ENCODE peak calls at places on chromosomes 5 and 9, in ten cellular contexts. L, J, F, T, D, K, G, Q, C and U are unnamed samples.

GRCh38 chr5:123708074-123708806 is 196.3 kb downstream of the CSNK1G3 start:
- DNase-seq in K (no peak), T (no peak), J (peak), G (no peak), Q (peak), F (no peak), C (no peak), L (peak), D (peak), U (no peak)

GRCh38 chr5:57862471-57863282 is 380.1 kb upstream of the ACTBL2 start:
- DNase-seq in K (no peak), Q (peak), F (no peak), T (no peak), J (peak), G (no peak), D (no peak), L (no peak), C (no peak), U (no peak)

GRCh38 chr5:88729476-88730182 is 153.4 kb downstream of the MEF2C start:
- DNase-seq in F (no peak), T (peak), K (peak), J (peak), C (no peak), G (peak), Q (peak), L (peak), D (peak), U (peak)

GRCh38 chr9:78354980-78355379 is 58.1 kb downstream of the PSAT1 start:
- DNase-seq in T (no peak), Q (no peak), F (no peak), D (no peak), J (no peak), C (no peak), G (no peak), K (no peak), L (no peak), U (no peak)

GRCh38 chr5:34762321-34762871 is 76.6 kb upstream of the TTC23L start:
- DNase-seq in G (no peak), J (no peak), T (no peak), C (no peak), L (peak), F (no peak), Q (peak), D (peak), K (no peak), U (no peak)

GRCh38 chr9:135294826-135295225 is 184.8 kb upstream of the PPP1R26 start:
- DNase-seq in F (peak), L (peak), Q (no peak), J (no peak), G (no peak), K (no peak), T (no peak), C (no peak), D (peak), U (no peak)

GRCh38 chr5:4097194-4097593 is 501.6 kb downstream of the IRX1 start:
- DNase-seq in C (no peak), F (no peak), L (no peak), G (no peak), Q (no peak), T (no peak), J (no peak), K (no peak), D (no peak), U (no peak)

GRCh38 chr5:41445937-41446563 is 64.4 kb downstream of the PLCXD3 start:
- DNase-seq in J (no peak), T (no peak), Q (peak), K (no peak), L (no peak), D (no peak), F (peak), G (no peak), C (no peak), U (no peak)

GRCh38 chr9:106956971-106957370 is 94.0 kb downstream of the ZNF462 start:
- DNase-seq in F (no peak), Q (no peak), G (no peak), K (no peak), D (no peak), C (peak), J (no peak), L (no peak), T (no peak), U (no peak)

GRCh38 chr9:69027355-69028097 is 8.0 kb upstream of the FXN start:
- DNase-seq in Q (peak), D (peak), T (peak), K (peak), C (no peak), G (peak), F (no peak), J (peak), L (peak), U (peak)